ENCODE peak calls at places on chromosomes 1 and 21, in six cellular contexts. One of them, this sample, is unnamed.

GRCh38 chr1:17066530-17067426 is 12.9 kb upstream of the SDHB start:
- DNase-seq in heart right ventricle: no peak
- DNase-seq in AG04450: no peak
- DNase-seq in HFF-Myc: no peak
- DNase-seq in OCI-LY7: no peak
- DNase-seq in hepatocyte: no peak
- DNase-seq in this sample: peak

GRCh38 chr1:22529901-22530621 is 33.2 kb upstream of the EPHA8 start:
- DNase-seq in heart right ventricle: peak
- DNase-seq in AG04450: no peak
- DNase-seq in HFF-Myc: no peak
- DNase-seq in OCI-LY7: no peak
- DNase-seq in hepatocyte: no peak
- DNase-seq in this sample: no peak

GRCh38 chr1:113928129-113928949 is 785 bp upstream of the HIPK1 start:
- DNase-seq in heart right ventricle: no peak
- DNase-seq in AG04450: no peak
- DNase-seq in HFF-Myc: no peak
- DNase-seq in OCI-LY7: peak
- DNase-seq in hepatocyte: peak
- DNase-seq in this sample: no peak

GRCh38 chr1:49435291-49435690 is 588.5 kb downstream of the AGBL4 start:
- DNase-seq in heart right ventricle: no peak
- DNase-seq in AG04450: no peak
- DNase-seq in HFF-Myc: no peak
- DNase-seq in OCI-LY7: no peak
- DNase-seq in hepatocyte: no peak
- DNase-seq in this sample: no peak

GRCh38 chr1:228411548-228412430 is 4.9 kb downstream of the TRIM17 start:
- DNase-seq in heart right ventricle: no peak
- DNase-seq in AG04450: no peak
- DNase-seq in HFF-Myc: no peak
- DNase-seq in OCI-LY7: no peak
- DNase-seq in hepatocyte: no peak
- DNase-seq in this sample: no peak

GRCh38 chr1:211420389-211420788 is 71.6 kb downstream of the RD3 start:
- DNase-seq in heart right ventricle: no peak
- DNase-seq in AG04450: no peak
- DNase-seq in HFF-Myc: peak
- DNase-seq in OCI-LY7: no peak
- DNase-seq in hepatocyte: no peak
- DNase-seq in this sample: no peak

GRCh38 chr1:8169364-8170058 is 143.4 kb upstream of the ERRFI1 start:
- DNase-seq in heart right ventricle: peak
- DNase-seq in AG04450: peak
- DNase-seq in HFF-Myc: peak
- DNase-seq in OCI-LY7: peak
- DNase-seq in hepatocyte: peak
- DNase-seq in this sample: peak

GRCh38 chr1:160168609-160169369 is 17.4 kb downstream of the ATP1A4 start:
- DNase-seq in heart right ventricle: no peak
- DNase-seq in AG04450: no peak
- DNase-seq in HFF-Myc: no peak
- DNase-seq in OCI-LY7: no peak
- DNase-seq in hepatocyte: no peak
- DNase-seq in this sample: no peak

GRCh38 chr1:20530901-20531300 is 21.5 kb upstream of the FAM43B start:
- DNase-seq in heart right ventricle: no peak
- DNase-seq in AG04450: no peak
- DNase-seq in HFF-Myc: no peak
- DNase-seq in OCI-LY7: no peak
- DNase-seq in hepatocyte: no peak
- DNase-seq in this sample: no peak

GRCh38 chr1:89190017-89190416 is 8.7 kb downstream of the GBP4 start:
- DNase-seq in heart right ventricle: no peak
- DNase-seq in AG04450: no peak
- DNase-seq in HFF-Myc: no peak
- DNase-seq in OCI-LY7: no peak
- DNase-seq in hepatocyte: no peak
- DNase-seq in this sample: no peak

GRCh38 chr1:27522860-27523665 is 33.1 kb upstream of the WASF2 start:
- DNase-seq in heart right ventricle: peak
- DNase-seq in AG04450: no peak
- DNase-seq in HFF-Myc: no peak
- DNase-seq in OCI-LY7: peak
- DNase-seq in hepatocyte: peak
- DNase-seq in this sample: peak

GRCh38 chr1:21565285-21565684 is 56.1 kb downstream of the ALPL start:
- DNase-seq in heart right ventricle: no peak
- DNase-seq in AG04450: no peak
- DNase-seq in HFF-Myc: no peak
- DNase-seq in OCI-LY7: no peak
- DNase-seq in hepatocyte: no peak
- DNase-seq in this sample: no peak

GRCh38 chr1:2481885-2482284 is 5.8 kb downstream of the PLCH2 start:
- DNase-seq in heart right ventricle: no peak
- DNase-seq in AG04450: no peak
- DNase-seq in HFF-Myc: no peak
- DNase-seq in OCI-LY7: no peak
- DNase-seq in hepatocyte: no peak
- DNase-seq in this sample: no peak

GRCh38 chr1:10489291-10490055 is 14.7 kb downstream of the PEX14 start:
- DNase-seq in heart right ventricle: no peak
- DNase-seq in AG04450: no peak
- DNase-seq in HFF-Myc: no peak
- DNase-seq in OCI-LY7: no peak
- DNase-seq in hepatocyte: no peak
- DNase-seq in this sample: no peak

GRCh38 chr1:55211909-55212308 is 3.3 kb downstream of the USP24 start:
- DNase-seq in heart right ventricle: no peak
- DNase-seq in AG04450: no peak
- DNase-seq in HFF-Myc: no peak
- DNase-seq in OCI-LY7: peak
- DNase-seq in hepatocyte: no peak
- DNase-seq in this sample: no peak

GRCh38 chr1:175687699-175688098 is 55.7 kb downstream of the TNR start:
- DNase-seq in heart right ventricle: no peak
- DNase-seq in AG04450: no peak
- DNase-seq in HFF-Myc: no peak
- DNase-seq in OCI-LY7: no peak
- DNase-seq in hepatocyte: no peak
- DNase-seq in this sample: no peak

GRCh38 chr1:154739654-154740053 is 130.4 kb downstream of the KCNN3 start:
- DNase-seq in heart right ventricle: no peak
- DNase-seq in AG04450: no peak
- DNase-seq in HFF-Myc: no peak
- DNase-seq in OCI-LY7: no peak
- DNase-seq in hepatocyte: no peak
- DNase-seq in this sample: no peak

GRCh38 chr1:6200188-6200809 is 904 bp upstream of the RPL22 start:
- DNase-seq in heart right ventricle: no peak
- DNase-seq in AG04450: no peak
- DNase-seq in HFF-Myc: no peak
- DNase-seq in OCI-LY7: peak
- DNase-seq in hepatocyte: no peak
- DNase-seq in this sample: no peak

GRCh38 chr1:218754477-218754876 is 409.3 kb downstream of the TGFB2 start:
- DNase-seq in heart right ventricle: no peak
- DNase-seq in AG04450: no peak
- DNase-seq in HFF-Myc: no peak
- DNase-seq in OCI-LY7: no peak
- DNase-seq in hepatocyte: no peak
- DNase-seq in this sample: no peak

GRCh38 chr1:238652346-238652968 is 733.9 kb upstream of the CHRM3 start:
- DNase-seq in heart right ventricle: no peak
- DNase-seq in AG04450: no peak
- DNase-seq in HFF-Myc: no peak
- DNase-seq in OCI-LY7: no peak
- DNase-seq in hepatocyte: no peak
- DNase-seq in this sample: no peak

GRCh38 chr1:225919906-225920305 is 4.1 kb downstream of the PYCR2 start:
- DNase-seq in heart right ventricle: peak
- DNase-seq in AG04450: peak
- DNase-seq in HFF-Myc: peak
- DNase-seq in OCI-LY7: no peak
- DNase-seq in hepatocyte: peak
- DNase-seq in this sample: peak

GRCh38 chr1:151061012-151061401 is 810 bp downstream of the MLLT11 start:
- DNase-seq in heart right ventricle: no peak
- DNase-seq in AG04450: no peak
- DNase-seq in HFF-Myc: no peak
- DNase-seq in OCI-LY7: no peak
- DNase-seq in hepatocyte: no peak
- DNase-seq in this sample: no peak

GRCh38 chr1:28917757-28918118 is 3.4 kb downstream of the EPB41 start:
- DNase-seq in heart right ventricle: no peak
- DNase-seq in AG04450: no peak
- DNase-seq in HFF-Myc: no peak
- DNase-seq in OCI-LY7: no peak
- DNase-seq in hepatocyte: no peak
- DNase-seq in this sample: no peak

GRCh38 chr1:109723351-109723750 is 11.3 kb downstream of the GSTM5 start:
- DNase-seq in heart right ventricle: no peak
- DNase-seq in AG04450: no peak
- DNase-seq in HFF-Myc: no peak
- DNase-seq in OCI-LY7: no peak
- DNase-seq in hepatocyte: no peak
- DNase-seq in this sample: no peak

GRCh38 chr1:54671985-54672608 is 30.5 kb downstream of the MROH7 start:
- DNase-seq in heart right ventricle: no peak
- DNase-seq in AG04450: no peak
- DNase-seq in HFF-Myc: peak
- DNase-seq in OCI-LY7: peak
- DNase-seq in hepatocyte: peak
- DNase-seq in this sample: peak

GRCh38 chr1:221912230-221912629 is 170.3 kb upstream of the DUSP10 start:
- DNase-seq in heart right ventricle: no peak
- DNase-seq in AG04450: no peak
- DNase-seq in HFF-Myc: no peak
- DNase-seq in OCI-LY7: no peak
- DNase-seq in hepatocyte: no peak
- DNase-seq in this sample: no peak

GRCh38 chr1:229116114-229116513 is 154.8 kb upstream of the RAB4A start:
- DNase-seq in heart right ventricle: no peak
- DNase-seq in AG04450: peak
- DNase-seq in HFF-Myc: no peak
- DNase-seq in OCI-LY7: no peak
- DNase-seq in hepatocyte: no peak
- DNase-seq in this sample: no peak

GRCh38 chr1:64246294-64246917 is 43.0 kb downstream of the UBE2U start:
- DNase-seq in heart right ventricle: no peak
- DNase-seq in AG04450: no peak
- DNase-seq in HFF-Myc: no peak
- DNase-seq in OCI-LY7: peak
- DNase-seq in hepatocyte: peak
- DNase-seq in this sample: peak

GRCh38 chr1:168135116-168135981 is 1.4 kb downstream of the GPR161 start:
- DNase-seq in heart right ventricle: no peak
- DNase-seq in AG04450: no peak
- DNase-seq in HFF-Myc: no peak
- DNase-seq in OCI-LY7: no peak
- DNase-seq in hepatocyte: no peak
- DNase-seq in this sample: no peak

GRCh38 chr1:183515002-183515689 is 42.8 kb downstream of the SMG7 start:
- DNase-seq in heart right ventricle: no peak
- DNase-seq in AG04450: peak
- DNase-seq in HFF-Myc: peak
- DNase-seq in OCI-LY7: no peak
- DNase-seq in hepatocyte: peak
- DNase-seq in this sample: no peak

GRCh38 chr1:88060112-88060673 is 623.9 kb upstream of the PKN2 start:
- DNase-seq in heart right ventricle: no peak
- DNase-seq in AG04450: no peak
- DNase-seq in HFF-Myc: no peak
- DNase-seq in OCI-LY7: no peak
- DNase-seq in hepatocyte: no peak
- DNase-seq in this sample: no peak
- H3K4me3 ChIP-seq in heart right ventricle: no peak
- H3K4me3 ChIP-seq in AG04450: no peak
- H3K4me3 ChIP-seq in HFF-Myc: no peak
- H3K4me3 ChIP-seq in OCI-LY7: no peak
- H3K4me3 ChIP-seq in hepatocyte: no peak
- H3K4me3 ChIP-seq in this sample: no peak

GRCh38 chr1:31410871-31411270 is 2.1 kb upstream of the SERINC2 start:
- DNase-seq in heart right ventricle: no peak
- DNase-seq in AG04450: no peak
- DNase-seq in HFF-Myc: no peak
- DNase-seq in OCI-LY7: no peak
- DNase-seq in hepatocyte: no peak
- DNase-seq in this sample: no peak
- H3K4me3 ChIP-seq in heart right ventricle: no peak
- H3K4me3 ChIP-seq in AG04450: no peak
- H3K4me3 ChIP-seq in HFF-Myc: no peak
- H3K4me3 ChIP-seq in OCI-LY7: no peak
- H3K4me3 ChIP-seq in hepatocyte: no peak
- H3K4me3 ChIP-seq in this sample: no peak

GRCh38 chr21:36788116-36788515 is 89.2 kb downstream of the SIM2 start:
- DNase-seq in heart right ventricle: no peak
- DNase-seq in AG04450: no peak
- DNase-seq in HFF-Myc: no peak
- DNase-seq in OCI-LY7: no peak
- DNase-seq in hepatocyte: peak
- DNase-seq in this sample: no peak
- H3K4me3 ChIP-seq in heart right ventricle: no peak
- H3K4me3 ChIP-seq in AG04450: no peak
- H3K4me3 ChIP-seq in HFF-Myc: peak
- H3K4me3 ChIP-seq in OCI-LY7: no peak
- H3K4me3 ChIP-seq in hepatocyte: no peak
- H3K4me3 ChIP-seq in this sample: no peak

DNA sequence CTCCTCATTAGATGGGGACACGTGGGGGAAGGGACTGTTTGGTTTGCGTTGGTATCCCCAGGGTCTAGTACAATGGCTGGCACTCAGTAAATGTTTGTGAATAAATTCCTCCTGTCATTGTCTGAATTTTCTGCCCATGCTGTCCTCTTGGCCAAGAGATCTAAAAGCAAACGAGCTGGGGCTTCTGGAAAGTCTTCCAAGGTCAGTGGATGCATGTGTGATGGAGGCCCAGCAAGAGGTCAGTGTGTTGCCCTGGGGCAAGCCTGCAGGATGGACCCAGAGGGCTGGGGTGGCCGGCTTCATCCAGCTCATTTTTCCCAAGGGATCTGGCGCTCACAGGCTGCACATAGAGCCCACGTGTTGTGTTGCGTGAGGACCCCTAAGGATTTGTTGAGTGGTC is 30.0 kb upstream of the JUN start:
- DNase-seq in heart right ventricle: no peak
- DNase-seq in AG04450: no peak
- DNase-seq in HFF-Myc: no peak
- DNase-seq in OCI-LY7: no peak
- DNase-seq in hepatocyte: no peak
- DNase-seq in this sample: no peak
- H3K4me3 ChIP-seq in heart right ventricle: no peak
- H3K4me3 ChIP-seq in AG04450: no peak
- H3K4me3 ChIP-seq in HFF-Myc: no peak
- H3K4me3 ChIP-seq in OCI-LY7: no peak
- H3K4me3 ChIP-seq in hepatocyte: no peak
- H3K4me3 ChIP-seq in this sample: no peak